ENCODE peak calls at places on chromosomes 3 and 15, in eight cellular contexts. E is GM23248, A is fibroblast of villous mesenchyme, B is cardiac fibroblast, Q is AG09309, X is brain microvascular endothelial cell, W is adrenal gland, M is fibroblast of lung. D is an unnamed sample.

GRCh38 chr15:41494190-41494921 is 682 bp downstream of the ITPKA start:
- DNase-seq in E (peak; percentile 38), A (no peak), B (no peak), Q (no peak), X (no peak), W (peak; percentile 51), M (no peak), D (no peak)

GRCh38 chr3:51860703-51861665 is at the start of gene IQCF2:
- DNase-seq in E (no peak), A (no peak), B (no peak), Q (no peak), X (no peak), W (no peak), M (no peak), D (no peak)

GRCh38 chr3:149969110-149969944 is 1.4 kb downstream of the PFN2 start:
- DNase-seq in E (peak; percentile 93), A (peak; percentile 85), B (peak; percentile 91), Q (no peak), X (peak; percentile 77), W (peak; percentile 58), M (peak; percentile 86), D (peak; percentile 90)

GRCh38 chr3:193207290-193207689 is 33.7 kb upstream of the PLAAT1 start:
- DNase-seq in E (no peak), A (no peak), B (no peak), Q (no peak), X (no peak), W (no peak), M (peak; percentile 3), D (no peak)

GRCh38 chr3:12232785-12233317 is 56.0 kb upstream of the PPARG start:
- DNase-seq in E (no peak), A (no peak), B (no peak), Q (no peak), X (no peak), W (no peak), M (no peak), D (no peak)

GRCh38 chr3:15531346-15531745 is 9.8 kb upstream of the COLQ start:
- DNase-seq in E (no peak), A (no peak), B (no peak), Q (no peak), X (no peak), W (no peak), M (no peak), D (no peak)

GRCh38 chr3:73759290-73759689 is 134.5 kb upstream of the PDZRN3 start:
- DNase-seq in E (peak; percentile 14), A (peak; percentile 31), B (no peak), Q (no peak), X (no peak), W (no peak), M (peak; percentile 31), D (peak; percentile 75)

GRCh38 chr15:83158393-83158792 is 49.2 kb downstream of the HDGFL3 start:
- DNase-seq in E (peak; percentile 18), A (peak; percentile 28), B (no peak), Q (no peak), X (no peak), W (no peak), M (no peak), D (no peak)

GRCh38 chr3:122484985-122485384 is 29.8 kb downstream of the KPNA1 start:
- DNase-seq in E (peak; percentile 67), A (peak; percentile 76), B (peak; percentile 67), Q (peak; percentile 7), X (peak; percentile 57), W (peak; percentile 44), M (peak; percentile 51), D (peak; percentile 64)

GRCh38 chr3:43019168-43019765 is 40.2 kb downstream of the GASK1A start:
- DNase-seq in E (peak; percentile 66), A (no peak), B (no peak), Q (no peak), X (no peak), W (no peak), M (peak; percentile 23), D (peak; percentile 31)

GRCh38 chr3:43024183-43024865 is 45.2 kb downstream of the GASK1A start:
- DNase-seq in E (no peak), A (no peak), B (no peak), Q (no peak), X (no peak), W (no peak), M (no peak), D (no peak)

GRCh38 chr3:43023066-43023465 is 44.0 kb downstream of the GASK1A start:
- DNase-seq in E (no peak), A (no peak), B (no peak), Q (no peak), X (no peak), W (no peak), M (no peak), D (no peak)

GRCh38 chr3:43023766-43024165 is 44.7 kb downstream of the GASK1A start:
- DNase-seq in E (no peak), A (no peak), B (no peak), Q (no peak), X (no peak), W (no peak), M (no peak), D (no peak)

DNA sequence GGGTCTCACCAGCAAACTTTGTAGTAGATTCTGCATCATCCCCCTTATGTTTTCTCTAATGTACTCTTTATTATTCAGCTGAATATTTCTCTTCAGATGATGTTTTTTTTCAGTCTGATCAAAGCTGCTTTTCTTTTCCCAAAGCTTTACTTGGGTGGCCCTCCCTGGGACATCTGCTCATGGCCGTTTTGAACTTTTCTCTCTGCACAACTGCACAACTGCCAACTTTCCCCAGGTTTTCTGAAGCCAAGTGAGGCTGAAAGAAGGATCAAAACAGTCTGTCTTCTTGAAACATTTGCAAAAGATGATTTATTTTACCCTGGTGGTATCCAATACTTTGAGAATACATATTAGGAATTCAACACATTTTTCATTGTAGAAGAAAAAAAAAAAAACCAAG is 43.0 kb downstream of the GASK1A start:
- DNase-seq in E (no peak), A (no peak), B (no peak), Q (no peak), X (no peak), W (no peak), M (no peak), D (no peak)
- H3K4me3 ChIP-seq in E (no peak overlapping the region), A (no peak overlapping the region), B (no peak overlapping the region), Q (no peak overlapping the region), X (no peak overlapping the region), W (no peak overlapping the region), M (no peak overlapping the region), D (no peak overlapping the region)

DNA sequence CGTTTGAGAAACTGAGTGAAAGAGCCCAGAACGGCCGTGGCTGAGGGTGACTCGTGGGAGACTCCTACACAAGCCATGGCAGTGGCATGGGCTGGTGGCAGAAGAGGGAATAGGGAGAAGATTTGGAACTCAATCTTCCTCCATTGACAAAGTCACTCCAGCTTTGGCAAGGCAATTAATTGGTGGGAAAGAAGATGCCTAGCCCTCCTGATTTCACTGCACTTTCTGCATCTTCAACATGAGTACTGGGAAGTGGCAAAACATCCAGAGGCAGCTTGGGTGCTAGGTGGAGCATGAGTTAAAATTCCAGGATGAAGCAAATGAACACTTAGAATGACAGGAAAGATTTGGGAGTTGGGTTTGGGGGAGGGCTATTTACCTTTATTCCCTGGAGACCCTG is 1.4 kb upstream of the TGFBR2 start:
- DNase-seq in E (no peak), A (no peak), B (no peak), Q (no peak), X (no peak), W (no peak), M (no peak), D (no peak)
- H3K4me3 ChIP-seq in E (no peak overlapping the region), A (no peak overlapping the region), B (no peak overlapping the region), Q (no peak overlapping the region), X (no peak overlapping the region), W (no peak overlapping the region), M (no peak overlapping the region), D (no peak overlapping the region)

GRCh38 chr3:79414035-79414434 is 353.8 kb downstream of the ROBO1 start:
- DNase-seq in E (no peak), A (no peak), B (no peak), Q (no peak), X (no peak), W (no peak), M (no peak), D (no peak)
- H3K4me3 ChIP-seq in E (no peak overlapping the region), A (no peak overlapping the region), B (no peak overlapping the region), Q (no peak overlapping the region), X (no peak overlapping the region), W (no peak overlapping the region), M (no peak overlapping the region), D (no peak overlapping the region)

DNA sequence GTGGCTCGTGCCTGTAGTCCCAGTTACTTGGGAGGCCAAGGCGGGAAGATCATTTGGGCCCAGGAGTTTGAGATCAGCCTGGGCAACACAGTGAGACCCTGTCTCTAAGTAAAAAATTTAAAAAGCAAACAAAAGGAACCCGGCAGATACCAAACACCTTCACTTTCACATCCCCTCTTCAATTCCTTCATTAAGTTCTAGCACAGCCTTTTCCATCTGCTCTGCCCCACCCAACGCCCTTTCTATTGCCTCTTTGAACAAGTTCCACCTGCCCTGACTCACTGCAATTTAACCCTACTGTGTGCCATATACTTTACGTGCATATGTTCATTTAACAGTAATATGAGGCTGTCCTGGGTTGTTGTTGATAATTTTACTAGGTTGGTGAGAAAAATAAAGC is 12.4 kb upstream of the SPG11 start:
- DNase-seq in E (no peak), A (no peak), B (no peak), Q (no peak), X (no peak), W (no peak), M (no peak), D (no peak)
- H3K4me3 ChIP-seq in E (no peak overlapping the region), A (no peak overlapping the region), B (no peak overlapping the region), Q (no peak overlapping the region), X (no peak overlapping the region), W (no peak overlapping the region), M (no peak overlapping the region), D (no peak overlapping the region)

GRCh38 chr3:72077473-72078259 is 292.7 kb upstream of the PROK2 start:
- DNase-seq in E (no peak), A (no peak), B (no peak), Q (no peak), X (no peak), W (no peak), M (no peak), D (no peak)
- H3K4me3 ChIP-seq in E (no peak overlapping the region), A (no peak overlapping the region), B (no peak overlapping the region), Q (no peak overlapping the region), X (no peak overlapping the region), W (no peak overlapping the region), M (no peak overlapping the region), D (no peak overlapping the region)

D was measured in fibroblast of the aortic adventitia.